ENCODE peak calls at places on chromosome 11, in seven cellular contexts. S is K562, T is HepG2, W is SK-N-SH, P is GM12878, L is HCT116, D is H1. Q is an unnamed sample.

GRCh38 chr11:9895016-9895415 is 231.1 kb downstream of the SWAP70 start:
- DNase-seq in L (no peak), D (no peak), S (no peak), W (no peak), T (no peak), P (no peak), Q (no peak)

GRCh38 chr11:72676874-72677341 is 2.7 kb upstream of the PDE2A start:
- DNase-seq in L (no peak), T (peak), P (no peak), W (no peak), D (no peak), S (peak), Q (peak)

GRCh38 chr11:17244046-17244445 is 32.5 kb upstream of the NUCB2 start:
- DNase-seq in P (peak), L (no peak), S (no peak), W (no peak), T (no peak), D (no peak), Q (no peak)

GRCh38 chr11:76797341-76798201 is 14.4 kb downstream of the TSKU start:
- DNase-seq in S (no peak), P (no peak), L (no peak), T (no peak), D (no peak), W (no peak), Q (no peak)

GRCh38 chr11:5604896-5605295 is 8.5 kb downstream of the TRIM6 start:
- DNase-seq in P (no peak), W (no peak), S (no peak), L (no peak), T (no peak), D (no peak), Q (no peak)

GRCh38 chr11:122598971-122599370 is 56.6 kb upstream of the UBASH3B start:
- DNase-seq in P (no peak), W (no peak), L (no peak), S (no peak), T (no peak), D (no peak), Q (no peak)

GRCh38 chr11:35550374-35551036 is 25.1 kb upstream of the PAMR1 start:
- DNase-seq in S (no peak), L (no peak), T (no peak), D (no peak), W (no peak), P (no peak), Q (no peak)

GRCh38 chr11:10742460-10743208 is 8.4 kb upstream of the CTR9 start:
- DNase-seq in D (no peak), W (peak), L (no peak), P (no peak), S (peak), T (no peak), Q (no peak)

GRCh38 chr11:64117763-64118459 is 48.0 kb downstream of the MACROD1 start:
- DNase-seq in D (no peak), S (no peak), P (no peak), L (no peak), W (no peak), T (no peak), Q (no peak)

GRCh38 chr11:79173615-79174014 is 267.2 kb downstream of the TENM4 start:
- DNase-seq in W (no peak), P (no peak), L (no peak), D (no peak), S (no peak), T (no peak), Q (no peak)

GRCh38 chr11:22432331-22433065 is 94.3 kb downstream of the SLC17A6 start:
- DNase-seq in S (peak), W (peak), T (no peak), P (no peak), D (no peak), L (no peak), Q (no peak)

GRCh38 chr11:125720781-125721180 is 25.3 kb upstream of the PATE1 start:
- DNase-seq in T (no peak), L (no peak), P (no peak), D (no peak), W (no peak), S (no peak), Q (no peak)

GRCh38 chr11:130580372-130580771 is 131.9 kb downstream of the ADAMTS15 start:
- DNase-seq in T (no peak), L (peak), P (no peak), S (no peak), W (no peak), D (peak), Q (no peak)

GRCh38 chr11:10893713-10894112 is 35.9 kb upstream of the ZBED5 start:
- DNase-seq in W (no peak), T (peak), L (no peak), D (no peak), S (no peak), P (no peak), Q (no peak)

GRCh38 chr11:84993386-84993785 is 633.8 kb downstream of the DLG2 start:
- DNase-seq in L (peak), D (peak), S (no peak), W (no peak), T (peak), P (no peak), Q (peak)
- TF ChIP-seq JUND in L (no peak), D (no peak), S (no peak), W (no peak), T (no peak), P (no peak), Q (no peak)

DNA sequence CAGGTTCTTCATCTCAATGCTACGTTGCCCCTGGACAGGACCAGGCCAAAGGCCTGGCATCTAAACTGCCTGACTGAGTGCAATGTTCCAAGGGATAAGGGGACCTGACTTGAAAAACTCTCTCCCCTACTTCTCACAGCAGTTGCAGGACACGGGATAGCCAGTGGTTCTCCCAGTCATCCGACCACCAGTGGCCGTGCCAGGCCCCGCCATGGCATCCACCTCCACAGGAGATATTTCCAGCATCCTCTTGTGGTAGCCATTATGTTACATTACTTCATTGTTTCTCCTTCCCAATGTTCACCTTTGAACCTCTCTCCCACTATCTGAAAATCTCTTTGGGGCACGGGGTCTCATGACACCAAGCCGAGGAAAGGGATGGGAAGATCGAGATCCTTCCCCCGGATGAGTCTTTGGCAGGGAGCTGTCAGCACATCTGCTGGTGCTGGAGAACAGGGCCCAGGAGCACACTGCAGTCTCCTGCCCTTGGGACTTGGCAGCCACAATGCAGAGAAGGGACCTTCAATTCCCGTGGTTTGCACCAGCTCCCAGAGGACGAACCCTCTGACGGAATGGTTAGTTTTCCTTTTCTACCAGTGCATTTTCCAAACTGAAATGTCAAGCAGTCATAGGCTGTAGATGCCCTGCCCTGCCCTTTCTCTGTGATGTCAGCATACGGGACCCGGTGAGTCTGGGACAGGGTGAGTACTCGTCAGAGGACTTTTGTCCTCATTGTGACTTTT is 121.2 kb downstream of the ETS1 start:
- DNase-seq in P (no peak), L (no peak), W (no peak), S (no peak), T (no peak), D (no peak), Q (no peak)
- TF ChIP-seq JUND in P (no peak), L (no peak), W (no peak), S (no peak), T (no peak), D (no peak), Q (no peak)

DNA sequence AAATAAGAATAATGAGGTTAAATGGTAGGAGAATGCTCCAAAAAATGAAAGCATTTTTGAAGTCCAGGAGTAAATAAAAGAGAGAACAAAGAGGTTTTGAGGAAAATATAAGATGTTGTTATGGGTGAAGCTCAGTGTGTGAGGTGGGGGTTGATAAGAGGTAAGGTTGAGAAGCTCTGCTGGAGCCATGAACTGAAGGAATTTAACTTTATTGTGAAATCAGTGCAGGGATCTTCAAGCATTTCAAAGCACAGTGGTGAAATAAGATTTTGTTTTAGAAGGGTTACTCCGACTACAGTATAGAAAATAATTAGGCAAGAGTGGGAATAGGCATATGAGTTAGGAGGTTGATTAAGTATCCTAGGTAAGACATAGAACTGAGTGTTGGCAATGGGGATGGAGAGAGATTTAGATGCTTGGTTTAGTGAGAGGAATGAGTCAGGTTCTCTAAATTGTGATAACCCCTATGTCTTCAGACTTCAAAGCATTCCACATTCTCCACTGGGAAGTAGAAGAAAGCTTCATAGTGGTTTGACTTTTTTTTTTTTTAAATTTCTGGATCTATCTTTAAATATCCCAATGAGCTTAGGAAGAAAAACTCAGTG is 403.2 kb downstream of the AASDHPPT start:
- DNase-seq in T (peak), S (no peak), P (no peak), W (no peak), D (no peak), L (no peak), Q (no peak)
- TF ChIP-seq JUND in T (no peak), S (no peak), P (no peak), W (no peak), D (no peak), L (no peak), Q (no peak)

DNA sequence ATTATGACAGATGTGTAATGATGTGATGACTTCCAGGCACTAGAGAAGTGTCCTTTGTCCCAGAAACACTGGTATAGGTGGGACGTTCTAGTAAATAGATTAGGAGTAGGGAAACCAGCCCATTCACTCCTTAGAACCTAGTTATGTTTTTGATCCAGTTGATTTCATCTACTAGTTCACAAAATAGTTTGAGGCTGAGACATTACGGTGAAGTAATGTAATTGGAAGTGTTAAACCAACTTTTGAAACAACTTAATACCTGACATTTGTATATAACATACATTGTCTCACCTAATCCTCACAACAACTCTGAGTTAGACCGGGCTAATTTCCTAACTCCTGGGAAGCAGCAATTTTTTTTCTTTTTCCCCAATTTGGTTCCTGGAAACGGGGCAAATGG is 25.6 kb downstream of the CTNND1 start:
- DNase-seq in W (no peak), P (no peak), D (no peak), L (no peak), T (no peak), S (no peak), Q (no peak)
- TF ChIP-seq JUND in W (no peak), P (no peak), D (no peak), L (no peak), T (no peak), S (no peak), Q (no peak)

GRCh38 chr11:12276831-12277475 is 100.4 kb upstream of the PARVA start:
- DNase-seq in S (no peak), P (no peak), D (no peak), L (no peak), W (no peak), T (no peak), Q (no peak)

GRCh38 chr11:12279672-12280108 is 97.7 kb upstream of the PARVA start:
- DNase-seq in L (no peak), D (no peak), P (no peak), S (no peak), W (no peak), T (no peak), Q (no peak)

GRCh38 chr11:12280838-12281565 is 96.4 kb upstream of the PARVA start:
- DNase-seq in W (peak), L (no peak), T (no peak), S (no peak), P (no peak), D (no peak), Q (no peak)

GRCh38 chr11:12280199-12280837 is 97.1 kb upstream of the PARVA start:
- DNase-seq in S (no peak), T (no peak), W (no peak), P (no peak), L (no peak), D (no peak), Q (no peak)

DNA sequence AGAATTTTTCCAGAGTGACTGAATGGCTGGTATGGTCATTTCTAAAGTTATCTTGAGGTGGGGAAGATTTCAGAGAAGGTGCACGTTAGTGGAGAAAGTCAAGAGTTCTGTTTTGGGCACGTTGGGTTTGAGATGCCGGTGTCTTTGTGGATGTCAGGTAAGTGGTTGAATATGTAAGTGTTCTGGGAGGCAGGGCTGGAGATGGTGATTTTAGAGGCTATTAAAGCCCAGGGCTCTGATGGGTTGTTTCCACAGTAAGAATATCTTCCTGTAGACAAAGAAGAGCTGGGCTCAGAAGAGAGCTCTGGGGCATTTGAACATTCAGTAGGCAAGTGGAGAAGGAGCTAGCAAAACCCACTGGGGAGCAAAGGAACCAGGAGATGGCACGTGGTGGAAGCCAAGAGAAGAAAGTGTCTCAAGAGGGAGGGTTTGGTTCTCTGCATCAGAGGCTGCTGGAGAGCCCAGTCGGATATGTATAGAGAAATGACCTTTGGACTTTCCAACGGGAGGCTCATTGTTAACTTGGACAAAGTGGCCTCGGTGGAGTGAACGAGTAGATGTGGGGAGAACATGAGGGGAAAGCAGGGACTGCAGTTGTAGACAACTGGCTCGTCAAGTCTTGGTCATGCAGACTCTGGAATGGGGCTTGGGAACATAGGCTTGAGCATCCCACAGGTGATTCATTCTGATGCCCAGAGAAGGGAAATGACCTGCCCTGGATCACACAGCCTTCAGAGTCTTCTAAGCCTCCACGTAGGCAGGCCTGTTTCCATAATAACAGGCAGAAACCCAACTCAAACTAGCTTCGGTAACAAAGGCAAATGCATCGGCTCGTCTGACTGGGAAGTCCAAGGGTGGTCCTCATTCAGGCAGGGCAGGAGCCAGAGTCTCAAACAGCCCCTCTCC is 98.4 kb upstream of the PARVA start:
- DNase-seq in L (no peak), W (no peak), S (no peak), D (no peak), P (no peak), T (peak), Q (no peak)
- TF ChIP-seq JUND in L (no peak), W (no peak), S (no peak), D (no peak), P (no peak), T (no peak), Q (no peak)

DNA sequence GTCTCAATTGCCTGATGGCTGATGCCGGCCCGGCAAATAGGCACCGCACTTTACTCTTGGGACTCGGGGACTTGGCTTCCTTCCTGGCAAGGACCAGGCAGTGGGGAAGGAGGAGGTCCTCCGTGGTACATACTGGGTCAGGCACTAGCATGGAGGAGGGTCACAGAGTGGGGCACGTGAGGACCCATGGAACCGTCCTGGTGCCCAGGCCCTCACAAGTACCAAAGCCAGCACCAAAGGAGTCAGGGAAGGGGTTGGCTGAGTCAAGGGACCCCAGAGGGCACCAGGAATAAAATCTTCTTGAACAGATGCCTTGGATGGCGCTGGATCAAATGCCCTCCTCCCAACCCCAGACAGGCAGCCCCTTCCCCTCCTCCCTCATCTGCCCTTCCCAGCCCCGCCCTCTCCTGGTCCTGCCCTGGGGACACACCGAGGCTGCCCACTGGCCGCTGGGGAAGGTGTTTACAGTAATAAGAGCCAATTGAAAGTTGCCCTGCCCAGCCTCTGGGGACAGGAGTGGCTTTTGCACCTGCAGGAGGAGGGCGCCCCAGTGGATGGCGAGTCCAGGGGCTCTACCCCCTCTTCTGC is 5.6 kb upstream of the CARNS1 start:
- DNase-seq in S (no peak), D (peak), T (peak), L (peak), P (no peak), W (no peak), Q (peak)
- TF ChIP-seq JUND in S (no peak), D (no peak), T (no peak), L (no peak), P (no peak), W (no peak), Q (no peak)

Q was measured in T47D.